ENCODE peak calls at places on chromosome 13, in six cellular contexts. One of them, this sample, is unnamed.

GRCh38 chr13:25922373-25922772 is 129.4 kb downstream of the SHISA2 start:
- DNase-seq in AG04449: no peak
- DNase-seq in CD4-positive, alpha-beta T cell: no peak
- DNase-seq in neural crest cell: no peak
- DNase-seq in mesothelial cell of epicardium: no peak
- DNase-seq in GM06990: no peak
- DNase-seq in this sample: no peak

GRCh38 chr13:61255035-61255796 is 160.4 kb downstream of the PCDH20 start:
- DNase-seq in neural crest cell: no peak
- DNase-seq in mesothelial cell of epicardium: no peak
- DNase-seq in AG04449: no peak
- DNase-seq in GM06990: no peak
- DNase-seq in CD4-positive, alpha-beta T cell: no peak
- DNase-seq in this sample: no peak

GRCh38 chr13:60759499-60759898 is 362.5 kb downstream of the TDRD3 start:
- DNase-seq in GM06990: no peak
- DNase-seq in AG04449: no peak
- DNase-seq in CD4-positive, alpha-beta T cell: no peak
- DNase-seq in neural crest cell: no peak
- DNase-seq in mesothelial cell of epicardium: no peak
- DNase-seq in this sample: no peak

GRCh38 chr13:46374710-46375109 is 12.3 kb downstream of the RUBCNL start:
- DNase-seq in mesothelial cell of epicardium: no peak
- DNase-seq in CD4-positive, alpha-beta T cell: no peak
- DNase-seq in neural crest cell: no peak
- DNase-seq in GM06990: no peak
- DNase-seq in AG04449: no peak
- DNase-seq in this sample: no peak

GRCh38 chr13:31044658-31045620 is 112.5 kb downstream of the TEX26 start:
- DNase-seq in GM06990: no peak
- DNase-seq in AG04449: no peak
- DNase-seq in CD4-positive, alpha-beta T cell: no peak
- DNase-seq in mesothelial cell of epicardium: no peak
- DNase-seq in neural crest cell: no peak
- DNase-seq in this sample: no peak

GRCh38 chr13:34265016-34265692 is 447.2 kb downstream of the RFC3 start:
- DNase-seq in CD4-positive, alpha-beta T cell: no peak
- DNase-seq in mesothelial cell of epicardium: no peak
- DNase-seq in AG04449: no peak
- DNase-seq in GM06990: no peak
- DNase-seq in neural crest cell: no peak
- DNase-seq in this sample: no peak

GRCh38 chr13:23794267-23795161 is 94.7 kb downstream of the MIPEP start:
- DNase-seq in CD4-positive, alpha-beta T cell: no peak
- DNase-seq in GM06990: peak
- DNase-seq in AG04449: no peak
- DNase-seq in neural crest cell: no peak
- DNase-seq in mesothelial cell of epicardium: no peak
- DNase-seq in this sample: no peak

GRCh38 chr13:31321457-31321856 is 121.7 kb downstream of the B3GLCT start:
- DNase-seq in CD4-positive, alpha-beta T cell: no peak
- DNase-seq in neural crest cell: no peak
- DNase-seq in AG04449: no peak
- DNase-seq in GM06990: no peak
- DNase-seq in mesothelial cell of epicardium: no peak
- DNase-seq in this sample: no peak

GRCh38 chr13:100275746-100276145 is 186.9 kb downstream of the PCCA start:
- DNase-seq in AG04449: no peak
- DNase-seq in mesothelial cell of epicardium: no peak
- DNase-seq in neural crest cell: no peak
- DNase-seq in GM06990: no peak
- DNase-seq in CD4-positive, alpha-beta T cell: no peak
- DNase-seq in this sample: no peak

GRCh38 chr13:99572131-99572530 is 70.9 kb downstream of the TM9SF2 start:
- DNase-seq in neural crest cell: no peak
- DNase-seq in mesothelial cell of epicardium: no peak
- DNase-seq in GM06990: no peak
- DNase-seq in AG04449: peak
- DNase-seq in CD4-positive, alpha-beta T cell: no peak
- DNase-seq in this sample: no peak

GRCh38 chr13:24279706-24280105 is 29.7 kb upstream of the C1QTNF9 start:
- DNase-seq in GM06990: no peak
- DNase-seq in AG04449: no peak
- DNase-seq in mesothelial cell of epicardium: no peak
- DNase-seq in CD4-positive, alpha-beta T cell: no peak
- DNase-seq in neural crest cell: no peak
- DNase-seq in this sample: no peak

GRCh38 chr13:32883501-32883900 is 132.7 kb upstream of the KL start:
- DNase-seq in neural crest cell: no peak
- DNase-seq in AG04449: no peak
- DNase-seq in CD4-positive, alpha-beta T cell: no peak
- DNase-seq in mesothelial cell of epicardium: no peak
- DNase-seq in GM06990: no peak
- DNase-seq in this sample: no peak

GRCh38 chr13:96984061-96984508 is 10.2 kb downstream of the OXGR1 start:
- DNase-seq in neural crest cell: no peak
- DNase-seq in mesothelial cell of epicardium: peak
- DNase-seq in AG04449: no peak
- DNase-seq in CD4-positive, alpha-beta T cell: no peak
- DNase-seq in GM06990: no peak
- DNase-seq in this sample: no peak

GRCh38 chr13:64274481-64275217 is 2859.0 kb upstream of the PCDH20 start:
- DNase-seq in CD4-positive, alpha-beta T cell: no peak
- DNase-seq in mesothelial cell of epicardium: no peak
- DNase-seq in neural crest cell: no peak
- DNase-seq in GM06990: no peak
- DNase-seq in AG04449: no peak
- DNase-seq in this sample: no peak

GRCh38 chr13:44840131-44840530 is 149.1 kb downstream of the NUFIP1 start:
- DNase-seq in CD4-positive, alpha-beta T cell: no peak
- DNase-seq in GM06990: no peak
- DNase-seq in neural crest cell: no peak
- DNase-seq in AG04449: no peak
- DNase-seq in mesothelial cell of epicardium: no peak
- DNase-seq in this sample: no peak

GRCh38 chr13:81988542-81988941 is 1647.6 kb upstream of the SPRY2 start:
- DNase-seq in mesothelial cell of epicardium: no peak
- DNase-seq in CD4-positive, alpha-beta T cell: no peak
- DNase-seq in AG04449: no peak
- DNase-seq in neural crest cell: no peak
- DNase-seq in GM06990: no peak
- DNase-seq in this sample: no peak

GRCh38 chr13:75486146-75486545 is 4.2 kb upstream of the TBC1D4 start:
- DNase-seq in AG04449: no peak
- DNase-seq in CD4-positive, alpha-beta T cell: no peak
- DNase-seq in neural crest cell: no peak
- DNase-seq in mesothelial cell of epicardium: no peak
- DNase-seq in GM06990: no peak
- DNase-seq in this sample: no peak

GRCh38 chr13:94704347-94705080 is 7.8 kb downstream of the SOX21 start:
- DNase-seq in GM06990: no peak
- DNase-seq in AG04449: no peak
- DNase-seq in CD4-positive, alpha-beta T cell: no peak
- DNase-seq in neural crest cell: peak
- DNase-seq in mesothelial cell of epicardium: no peak
- DNase-seq in this sample: no peak

GRCh38 chr13:75364131-75364713 is 117.7 kb downstream of the TBC1D4 start:
- DNase-seq in AG04449: no peak
- DNase-seq in GM06990: no peak
- DNase-seq in neural crest cell: no peak
- DNase-seq in CD4-positive, alpha-beta T cell: no peak
- DNase-seq in mesothelial cell of epicardium: no peak
- DNase-seq in this sample: no peak

GRCh38 chr13:30660796-30661195 is 43.1 kb downstream of the USPL1 start:
- DNase-seq in GM06990: no peak
- DNase-seq in AG04449: no peak
- DNase-seq in mesothelial cell of epicardium: no peak
- DNase-seq in neural crest cell: no peak
- DNase-seq in CD4-positive, alpha-beta T cell: no peak
- DNase-seq in this sample: no peak

GRCh38 chr13:49210114-49210513 is 10.0 kb upstream of the MLNR start:
- DNase-seq in neural crest cell: no peak
- DNase-seq in GM06990: no peak
- DNase-seq in AG04449: no peak
- DNase-seq in mesothelial cell of epicardium: no peak
- DNase-seq in CD4-positive, alpha-beta T cell: no peak
- DNase-seq in this sample: no peak

GRCh38 chr13:62643799-62644484 is 1228.3 kb upstream of the PCDH20 start:
- DNase-seq in CD4-positive, alpha-beta T cell: no peak
- DNase-seq in AG04449: no peak
- DNase-seq in GM06990: no peak
- DNase-seq in neural crest cell: no peak
- DNase-seq in mesothelial cell of epicardium: no peak
- DNase-seq in this sample: no peak

GRCh38 chr13:34578917-34579316 is 363.2 kb upstream of the NBEA start:
- DNase-seq in CD4-positive, alpha-beta T cell: no peak
- DNase-seq in mesothelial cell of epicardium: no peak
- DNase-seq in neural crest cell: no peak
- DNase-seq in AG04449: no peak
- DNase-seq in GM06990: no peak
- DNase-seq in this sample: no peak

GRCh38 chr13:52851153-52851962 is 2.9 kb upstream of the PCDH8 start:
- DNase-seq in mesothelial cell of epicardium: peak
- DNase-seq in GM06990: peak
- DNase-seq in neural crest cell: peak
- DNase-seq in CD4-positive, alpha-beta T cell: no peak
- DNase-seq in AG04449: no peak
- DNase-seq in this sample: no peak

GRCh38 chr13:24727731-24728601 is 36.0 kb upstream of the RNF17 start:
- DNase-seq in GM06990: peak
- DNase-seq in mesothelial cell of epicardium: no peak
- DNase-seq in CD4-positive, alpha-beta T cell: peak
- DNase-seq in neural crest cell: peak
- DNase-seq in AG04449: peak
- DNase-seq in this sample: no peak

GRCh38 chr13:41842029-41842428 is 118.9 kb downstream of the VWA8 start:
- DNase-seq in neural crest cell: no peak
- DNase-seq in mesothelial cell of epicardium: peak
- DNase-seq in AG04449: no peak
- DNase-seq in CD4-positive, alpha-beta T cell: no peak
- DNase-seq in GM06990: no peak
- DNase-seq in this sample: no peak

GRCh38 chr13:90154311-90154960 is 1193.1 kb upstream of the MIR17HG start:
- DNase-seq in CD4-positive, alpha-beta T cell: no peak
- DNase-seq in neural crest cell: no peak
- DNase-seq in AG04449: no peak
- DNase-seq in GM06990: no peak
- DNase-seq in mesothelial cell of epicardium: no peak
- DNase-seq in this sample: no peak

GRCh38 chr13:90420683-90421082 is 926.8 kb upstream of the MIR17HG start:
- DNase-seq in mesothelial cell of epicardium: no peak
- DNase-seq in AG04449: no peak
- DNase-seq in CD4-positive, alpha-beta T cell: no peak
- DNase-seq in neural crest cell: no peak
- DNase-seq in GM06990: no peak
- DNase-seq in this sample: no peak

GRCh38 chr13:94390881-94391280 is 88.6 kb downstream of the DCT start:
- DNase-seq in CD4-positive, alpha-beta T cell: no peak
- DNase-seq in neural crest cell: no peak
- DNase-seq in mesothelial cell of epicardium: no peak
- DNase-seq in GM06990: no peak
- DNase-seq in AG04449: no peak
- DNase-seq in this sample: no peak

GRCh38 chr13:30109471-30110135 is 197.7 kb downstream of the KATNAL1 start:
- DNase-seq in CD4-positive, alpha-beta T cell: no peak
- DNase-seq in AG04449: no peak
- DNase-seq in mesothelial cell of epicardium: no peak
- DNase-seq in neural crest cell: no peak
- DNase-seq in GM06990: no peak
- DNase-seq in this sample: no peak

GRCh38 chr13:94710881-94711560 is 1.3 kb downstream of the SOX21 start:
- DNase-seq in neural crest cell: no peak
- DNase-seq in CD4-positive, alpha-beta T cell: no peak
- DNase-seq in mesothelial cell of epicardium: peak
- DNase-seq in GM06990: no peak
- DNase-seq in AG04449: no peak
- DNase-seq in this sample: no peak

GRCh38 chr13:61600360-61601033 is 184.8 kb upstream of the PCDH20 start:
- DNase-seq in neural crest cell: no peak
- DNase-seq in CD4-positive, alpha-beta T cell: no peak
- DNase-seq in GM06990: no peak
- DNase-seq in AG04449: no peak
- DNase-seq in mesothelial cell of epicardium: no peak
- DNase-seq in this sample: no peak

GRCh38 chr13:25659091-25659502 is 287.3 kb downstream of the ATP8A2 start:
- DNase-seq in GM06990: no peak
- DNase-seq in mesothelial cell of epicardium: no peak
- DNase-seq in CD4-positive, alpha-beta T cell: no peak
- DNase-seq in neural crest cell: no peak
- DNase-seq in AG04449: no peak
- DNase-seq in this sample: no peak

GRCh38 chr13:43304945-43305344 is 281.6 kb downstream of the DNAJC15 start:
- DNase-seq in GM06990: no peak
- DNase-seq in neural crest cell: no peak
- DNase-seq in mesothelial cell of epicardium: no peak
- DNase-seq in CD4-positive, alpha-beta T cell: no peak
- DNase-seq in AG04449: no peak
- DNase-seq in this sample: no peak
- TF ChIP-seq CTCF in GM06990: no peak
- TF ChIP-seq CTCF in neural crest cell: no peak
- TF ChIP-seq CTCF in mesothelial cell of epicardium: no peak
- TF ChIP-seq CTCF in CD4-positive, alpha-beta T cell: no peak
- TF ChIP-seq CTCF in AG04449: no peak
- TF ChIP-seq CTCF in this sample: no peak

GRCh38 chr13:21176195-21176981 is at the start of the genes MRPL57 and SKA3:
- DNase-seq in CD4-positive, alpha-beta T cell: peak
- DNase-seq in mesothelial cell of epicardium: peak
- DNase-seq in AG04449: peak
- DNase-seq in neural crest cell: peak
- DNase-seq in GM06990: peak
- DNase-seq in this sample: peak
- TF ChIP-seq CTCF in CD4-positive, alpha-beta T cell: no peak
- TF ChIP-seq CTCF in mesothelial cell of epicardium: no peak
- TF ChIP-seq CTCF in AG04449: peak
- TF ChIP-seq CTCF in neural crest cell: peak
- TF ChIP-seq CTCF in GM06990: peak
- TF ChIP-seq CTCF in this sample: no peak

DNA sequence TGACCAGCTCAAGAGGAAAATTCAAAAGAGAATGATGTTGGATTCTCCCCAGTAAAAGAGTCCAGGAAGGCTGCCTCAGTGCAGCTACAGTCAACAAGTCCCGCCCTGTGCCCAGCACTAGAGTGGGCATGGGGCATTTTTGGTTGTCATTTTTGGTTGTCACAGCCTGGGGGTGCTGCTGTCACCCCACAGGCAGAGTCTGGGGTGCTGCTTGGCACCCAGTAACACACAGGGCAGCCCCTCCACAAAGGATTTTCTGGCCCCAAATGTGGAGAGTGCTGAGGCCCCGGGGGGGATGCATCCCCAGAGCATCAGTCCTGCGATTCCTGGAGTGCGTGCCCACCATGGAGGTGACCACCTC is 28.2 kb upstream of the TMEM255B start:
- DNase-seq in neural crest cell: no peak
- DNase-seq in AG04449: no peak
- DNase-seq in mesothelial cell of epicardium: no peak
- DNase-seq in GM06990: no peak
- DNase-seq in CD4-positive, alpha-beta T cell: no peak
- DNase-seq in this sample: no peak
- TF ChIP-seq CTCF in neural crest cell: no peak
- TF ChIP-seq CTCF in AG04449: no peak
- TF ChIP-seq CTCF in mesothelial cell of epicardium: no peak
- TF ChIP-seq CTCF in GM06990: no peak
- TF ChIP-seq CTCF in CD4-positive, alpha-beta T cell: no peak
- TF ChIP-seq CTCF in this sample: no peak

GRCh38 chr13:109206616-109207015 is 577.2 kb downstream of the MYO16 start:
- DNase-seq in AG04449: no peak
- DNase-seq in neural crest cell: no peak
- DNase-seq in mesothelial cell of epicardium: no peak
- DNase-seq in GM06990: no peak
- DNase-seq in CD4-positive, alpha-beta T cell: no peak
- DNase-seq in this sample: no peak
- TF ChIP-seq CTCF in AG04449: no peak
- TF ChIP-seq CTCF in neural crest cell: no peak
- TF ChIP-seq CTCF in mesothelial cell of epicardium: no peak
- TF ChIP-seq CTCF in GM06990: no peak
- TF ChIP-seq CTCF in CD4-positive, alpha-beta T cell: no peak
- TF ChIP-seq CTCF in this sample: no peak

This sample was measured in omental fat pad.